ENCODE peak calls at places on chromosome 17, in ten cellular contexts. P, L, Z, H, B, Q, E, J, A and W are unnamed samples.

GRCh38 chr17:79812969-79813825 is 16.3 kb upstream of the CBX8 start:
- DNase-seq in P (no peak), L (no peak), Z (no peak), H (no peak), B (peak; percentile 37), Q (no peak), E (no peak), J (peak; percentile 47), A (no peak), W (no peak)

GRCh38 chr17:8994319-8994718 is 27.0 kb upstream of the NTN1 start:
- DNase-seq in P (peak; percentile 28), L (no peak), Z (peak; percentile 55), H (peak; percentile 93), B (peak; percentile 78), Q (no peak), E (peak; percentile 61), J (peak; percentile 84), A (peak; percentile 23), W (peak; percentile 62)

GRCh38 chr17:73747221-73748002 is 103.2 kb upstream of the SDK2 start:
- DNase-seq in P (no peak), L (no peak), Z (no peak), H (no peak), B (no peak), Q (no peak), E (no peak), J (no peak), A (no peak), W (no peak)

GRCh38 chr17:38608648-38609047 is 2.9 kb upstream of the SRCIN1 start:
- DNase-seq in P (no peak), L (peak; percentile 4), Z (no peak), H (no peak), B (no peak), Q (no peak), E (peak; percentile 70), J (no peak), A (no peak), W (no peak)

GRCh38 chr17:80758793-80759673 is 214.4 kb downstream of the RPTOR start:
- DNase-seq in P (no peak), L (no peak), Z (no peak), H (no peak), B (no peak), Q (no peak), E (peak; percentile 8), J (no peak), A (peak; percentile 39), W (no peak)

GRCh38 chr17:56678249-56679144 is 85.0 kb downstream of the NOG start:
- DNase-seq in P (no peak), L (no peak), Z (no peak), H (peak; percentile 21), B (no peak), Q (no peak), E (no peak), J (no peak), A (no peak), W (no peak)

GRCh38 chr17:75594499-75595283 is 7.1 kb downstream of the MYO15B start:
- DNase-seq in P (no peak), L (no peak), Z (no peak), H (no peak), B (no peak), Q (no peak), E (no peak), J (no peak), A (no peak), W (no peak)

GRCh38 chr17:35557353-35557752 is 3.3 kb downstream of the SLFN14 start:
- DNase-seq in P (no peak), L (no peak), Z (no peak), H (no peak), B (no peak), Q (no peak), E (no peak), J (no peak), A (no peak), W (no peak)

GRCh38 chr17:47853616-47854015 is 2.7 kb upstream of the SP6 start:
- DNase-seq in P (no peak), L (no peak), Z (no peak), H (no peak), B (no peak), Q (no peak), E (no peak), J (no peak), A (no peak), W (no peak)

GRCh38 chr17:47852113-47852949 is 1.4 kb upstream of the SP6 start:
- DNase-seq in P (no peak), L (no peak), Z (no peak), H (no peak), B (no peak), Q (no peak), E (no peak), J (no peak), A (no peak), W (peak; percentile 67)

GRCh38 chr17:47851764-47852112 is 775 bp upstream of the SP6 start:
- DNase-seq in P (no peak), L (no peak), Z (no peak), H (peak; percentile 51), B (no peak), Q (no peak), E (no peak), J (no peak), A (no peak), W (no peak)

GRCh38 chr17:47850373-47850691 is 631 bp downstream of the SP6 start:
- DNase-seq in P (no peak), L (no peak), Z (no peak), H (no peak), B (no peak), Q (no peak), E (no peak), J (no peak), A (no peak), W (no peak)

GRCh38 chr17:47850692-47851573 is at the start of gene SP6:
- DNase-seq in P (peak; percentile 25), L (peak; percentile 69), Z (no peak), H (peak; percentile 90), B (peak; percentile 70), Q (peak; percentile 34), E (peak; percentile 87), J (no peak), A (peak; percentile 51), W (peak; percentile 76)
- TF ChIP-seq CTCF in P (no peak), L (peak; percentile 16), Z (peak; percentile 31), H (no peak), B (no peak), Q (no peak), E (peak; percentile 15), J (no peak), A (peak; percentile 29), W (no peak)

GRCh38 chr17:49602783-49603182 is 27.1 kb downstream of the NXPH3 start:
- DNase-seq in P (no peak), L (no peak), Z (no peak), H (no peak), B (no peak), Q (no peak), E (no peak), J (no peak), A (no peak), W (no peak)

GRCh38 chr17:49604314-49604869 is 28.7 kb downstream of the NXPH3 start:
- DNase-seq in P (no peak), L (no peak), Z (no peak), H (no peak), B (no peak), Q (no peak), E (no peak), J (no peak), A (no peak), W (no peak)

GRCh38 chr17:49603238-49603637 is 27.6 kb downstream of the NXPH3 start:
- DNase-seq in P (no peak), L (no peak), Z (no peak), H (no peak), B (no peak), Q (no peak), E (no peak), J (no peak), A (no peak), W (no peak)

GRCh38 chr17:49600949-49601348 is 25.3 kb downstream of the NXPH3 start:
- DNase-seq in P (no peak), L (no peak), Z (no peak), H (no peak), B (no peak), Q (no peak), E (no peak), J (no peak), A (no peak), W (no peak)

DNA sequence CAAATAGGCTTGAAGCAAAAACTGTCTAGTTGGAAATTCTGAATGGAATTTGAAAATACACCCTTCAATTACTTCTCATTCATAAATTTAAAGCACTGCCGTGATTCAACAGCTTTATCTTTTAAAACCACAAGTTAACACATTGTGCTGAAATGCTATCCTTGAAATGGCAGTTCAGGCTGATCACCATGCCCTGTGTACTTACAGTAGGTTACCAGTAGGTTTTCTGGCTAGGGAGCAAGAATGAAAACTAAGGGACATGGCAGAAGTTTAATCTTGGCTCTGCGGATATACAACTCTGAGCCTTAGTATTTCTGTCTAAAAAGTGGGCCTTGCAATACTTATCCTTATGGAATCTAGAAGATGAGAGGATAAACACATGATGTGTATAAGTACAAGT is 28.0 kb downstream of the NXPH3 start:
- DNase-seq in P (no peak), L (no peak), Z (no peak), H (no peak), B (no peak), Q (no peak), E (no peak), J (no peak), A (no peak), W (no peak)
- TF ChIP-seq CTCF in P (peak; percentile 37), L (no peak), Z (peak; percentile 23), H (no peak), B (peak; percentile 24), Q (no peak), E (no peak), J (no peak), A (no peak), W (no peak)

DNA sequence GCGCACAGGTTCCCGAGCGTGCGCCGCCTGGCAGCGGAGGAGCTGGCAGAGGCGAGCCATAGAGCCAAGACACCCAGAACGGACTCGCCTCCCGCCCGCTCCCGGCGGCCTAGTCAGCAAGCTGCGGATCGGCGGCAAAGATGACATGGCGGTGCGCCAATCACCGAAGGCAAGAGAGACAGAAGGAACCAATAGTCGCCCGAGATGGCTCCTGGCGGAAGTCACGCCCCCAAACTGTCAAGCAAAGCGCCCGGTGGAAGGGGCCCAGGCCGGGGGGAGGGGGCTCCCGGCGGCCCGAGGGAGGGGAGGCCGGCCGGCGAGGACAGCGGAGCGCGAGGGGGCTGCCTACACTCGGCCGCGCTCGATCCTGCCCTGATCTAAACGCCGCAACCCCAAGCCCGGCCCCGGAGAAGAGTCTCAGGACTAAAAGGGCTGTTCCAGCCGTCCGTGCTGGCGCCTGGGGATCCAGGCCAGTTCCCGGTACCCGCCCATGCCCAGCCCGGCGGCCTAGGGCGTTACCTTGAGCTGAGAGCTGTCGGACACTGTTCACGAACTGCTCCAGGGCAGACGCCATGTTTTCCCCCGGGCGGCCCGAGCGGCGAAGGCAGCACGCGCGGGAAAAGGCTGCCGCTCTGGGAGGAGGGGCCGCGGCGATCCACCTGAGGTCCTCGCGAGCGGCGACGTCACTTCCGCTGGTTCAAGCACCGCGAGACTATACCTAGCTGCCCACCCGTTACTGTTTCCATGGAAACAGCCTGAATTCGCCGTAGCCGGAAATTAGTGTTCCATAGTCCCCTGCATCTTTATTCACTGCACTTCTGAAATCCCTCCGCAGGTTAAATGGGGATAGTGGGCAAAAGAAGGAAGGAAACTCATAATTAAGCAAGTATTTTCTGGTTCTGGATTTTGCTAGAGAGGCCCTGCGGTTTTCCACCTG is at the start of gene COPS3:
- DNase-seq in P (peak; percentile 97), L (peak; percentile 97), Z (peak; percentile 88), H (peak; percentile 95), B (peak; percentile 94), Q (peak; percentile 97), E (peak; percentile 98), J (peak; percentile 99), A (peak; percentile 98), W (peak; percentile 96)
- TF ChIP-seq CTCF in P (no peak), L (no peak), Z (no peak), H (no peak), B (no peak), Q (no peak), E (no peak), J (no peak), A (no peak), W (no peak)

GRCh38 chr17:7380321-7380720 is 568 bp upstream of the TNK1 start:
- DNase-seq in P (no peak), L (no peak), Z (no peak), H (peak; percentile 28), B (no peak), Q (peak; percentile 60), E (peak; percentile 24), J (no peak), A (peak; percentile 47), W (no peak)

GRCh38 chr17:7383371-7383741 is 2.5 kb downstream of the TNK1 start:
- DNase-seq in P (no peak), L (no peak), Z (no peak), H (no peak), B (no peak), Q (no peak), E (no peak), J (no peak), A (no peak), W (no peak)

GRCh38 chr17:7382901-7383300 is 2.0 kb downstream of the TNK1 start:
- DNase-seq in P (no peak), L (no peak), Z (no peak), H (no peak), B (no peak), Q (no peak), E (no peak), J (no peak), A (no peak), W (no peak)

GRCh38 chr17:7379134-7379533 is 1.8 kb upstream of the TNK1 start:
- DNase-seq in P (no peak), L (no peak), Z (no peak), H (no peak), B (no peak), Q (no peak), E (no peak), J (no peak), A (no peak), W (no peak)

GRCh38 chr17:7380855-7381683 is at the start of gene TNK1:
- DNase-seq in P (no peak), L (no peak), Z (no peak), H (peak; percentile 54), B (no peak), Q (peak; percentile 48), E (peak; percentile 54), J (no peak), A (no peak), W (no peak)
- TF ChIP-seq CTCF in P (no peak), L (no peak), Z (no peak), H (no peak), B (no peak), Q (no peak), E (no peak), J (no peak), A (no peak), W (no peak)